ENCODE peak calls at places on chromosomes 4 and X, in eight cellular contexts. G, N, A, O, D, F, H and Q are unnamed samples.
A peak's percentile ranks its signal among the peaks of the same experiment; 100 is the strongest.

GRCh38 chrX:107429090-107429489 is 20.4 kb upstream of the FRMPD3 start:
- DNase-seq in N (no peak), G (peak; percentile 15), H (no peak), A (no peak), O (no peak), D (no peak), F (peak; percentile 13), Q (no peak)

GRCh38 chr4:90537491-90537890 is 410.3 kb downstream of the CCSER1 start:
- DNase-seq in H (no peak), G (no peak), F (no peak), D (no peak), N (no peak), O (no peak), A (no peak), Q (no peak)

GRCh38 chrX:47809065-47809788 is 27.5 kb upstream of the ZNF81 start:
- DNase-seq in O (no peak), H (no peak), F (no peak), A (no peak), D (no peak), G (no peak), N (no peak), Q (no peak)

GRCh38 chrX:119887721-119888425 is 7.8 kb upstream of the AKAP14 start:
- DNase-seq in H (peak; percentile 68), D (peak; percentile 70), F (peak; percentile 83), G (peak; percentile 49), N (peak; percentile 44), O (peak; percentile 20), A (peak; percentile 76), Q (peak; percentile 62)

GRCh38 chrX:69262036-69262905 is 97.0 kb upstream of the PJA1 start:
- DNase-seq in H (no peak), G (peak; percentile 67), A (peak; percentile 34), O (no peak), N (no peak), F (no peak), D (no peak), Q (no peak)

GRCh38 chr4:35526456-35526855 is 717.9 kb downstream of the ARAP2 start:
- DNase-seq in N (no peak), D (no peak), O (no peak), H (no peak), F (no peak), G (no peak), A (no peak), Q (no peak)

GRCh38 chr4:10582059-10582686 is 102.4 kb downstream of the CLNK start:
- DNase-seq in N (peak; percentile 54), H (peak; percentile 39), O (peak; percentile 31), G (peak; percentile 77), A (no peak), D (no peak), F (peak; percentile 60), Q (no peak)

GRCh38 chr4:26269038-26269437 is 51.8 kb upstream of the RBPJ start:
- DNase-seq in H (no peak), G (no peak), F (no peak), N (no peak), D (no peak), A (no peak), O (no peak), Q (no peak)

GRCh38 chr4:173522160-173522873 is 7.7 kb downstream of the HAND2 start:
- DNase-seq in H (no peak), F (peak; percentile 89), A (peak; percentile 80), G (peak; percentile 90), D (peak; percentile 97), N (no peak), O (peak; percentile 76), Q (peak; percentile 91)

GRCh38 chr4:7396186-7396585 is 38.5 kb downstream of the PSAPL1 start:
- DNase-seq in G (no peak), H (no peak), F (no peak), D (no peak), O (no peak), A (peak; percentile 36), N (no peak), Q (no peak)

GRCh38 chrX:137194164-137194563 is 160.4 kb upstream of the GPR101 start:
- DNase-seq in F (peak; percentile 56), N (peak; percentile 16), A (no peak), H (no peak), D (no peak), G (peak; percentile 27), O (no peak), Q (no peak)

GRCh38 chrX:115233497-115234219 is at the start of gene LRCH2:
- DNase-seq in O (peak; percentile 12), H (no peak), A (peak; percentile 55), G (no peak), D (peak; percentile 66), N (no peak), F (peak; percentile 86), Q (peak; percentile 20)

GRCh38 chrX:47170861-47171692 is 22.6 kb upstream of the UBA1 start:
- DNase-seq in F (no peak), H (no peak), A (peak; percentile 52), D (no peak), O (no peak), G (no peak), N (no peak), Q (no peak)

GRCh38 chrX:110087485-110088356 is 84.8 kb downstream of the TMEM164 start:
- DNase-seq in H (no peak), O (no peak), D (no peak), A (no peak), F (no peak), N (peak; percentile 43), G (peak; percentile 94), Q (no peak)

GRCh38 chrX:110082156-110082555 is 79.2 kb downstream of the TMEM164 start:
- DNase-seq in A (no peak), F (no peak), H (no peak), N (no peak), G (peak; percentile 91), O (no peak), D (no peak), Q (no peak)

GRCh38 chrX:110086162-110086915 is 83.4 kb downstream of the TMEM164 start:
- DNase-seq in H (no peak), N (no peak), O (no peak), G (peak; percentile 41), A (no peak), F (no peak), D (no peak), Q (no peak)

GRCh38 chrX:110089656-110090404 is 86.9 kb downstream of the TMEM164 start:
- DNase-seq in H (no peak), D (no peak), G (no peak), N (no peak), A (no peak), F (no peak), O (no peak), Q (no peak)

GRCh38 chrX:110086916-110087484 is 84.1 kb downstream of the TMEM164 start:
- DNase-seq in D (no peak), H (no peak), F (peak; percentile 7), O (no peak), N (peak; percentile 59), A (no peak), G (peak; percentile 89), Q (no peak)
- H3K4me3 ChIP-seq in D (no peak overlapping the region), H (no peak overlapping the region), F (no peak overlapping the region), O (no peak overlapping the region), N (no peak overlapping the region), A (no peak overlapping the region), G (no peak overlapping the region), Q (no peak overlapping the region)

GRCh38 chrX:26445288-26445687 is 229.3 kb downstream of the MAGEB5 start:
- DNase-seq in D (no peak), F (no peak), G (no peak), N (no peak), H (no peak), A (no peak), O (no peak), Q (no peak)

GRCh38 chrX:26442340-26442739 is 226.4 kb downstream of the MAGEB5 start:
- DNase-seq in D (no peak), A (no peak), N (peak; percentile 2), G (peak; percentile 40), O (no peak), F (peak; percentile 30), H (no peak), Q (no peak)
- TF ChIP-seq CTCF in D (no peak), A (peak; percentile 34), N (no peak), G (peak; percentile 17), O (no peak), F (peak; percentile 64), H (no peak), Q (peak; percentile 43)

DNA sequence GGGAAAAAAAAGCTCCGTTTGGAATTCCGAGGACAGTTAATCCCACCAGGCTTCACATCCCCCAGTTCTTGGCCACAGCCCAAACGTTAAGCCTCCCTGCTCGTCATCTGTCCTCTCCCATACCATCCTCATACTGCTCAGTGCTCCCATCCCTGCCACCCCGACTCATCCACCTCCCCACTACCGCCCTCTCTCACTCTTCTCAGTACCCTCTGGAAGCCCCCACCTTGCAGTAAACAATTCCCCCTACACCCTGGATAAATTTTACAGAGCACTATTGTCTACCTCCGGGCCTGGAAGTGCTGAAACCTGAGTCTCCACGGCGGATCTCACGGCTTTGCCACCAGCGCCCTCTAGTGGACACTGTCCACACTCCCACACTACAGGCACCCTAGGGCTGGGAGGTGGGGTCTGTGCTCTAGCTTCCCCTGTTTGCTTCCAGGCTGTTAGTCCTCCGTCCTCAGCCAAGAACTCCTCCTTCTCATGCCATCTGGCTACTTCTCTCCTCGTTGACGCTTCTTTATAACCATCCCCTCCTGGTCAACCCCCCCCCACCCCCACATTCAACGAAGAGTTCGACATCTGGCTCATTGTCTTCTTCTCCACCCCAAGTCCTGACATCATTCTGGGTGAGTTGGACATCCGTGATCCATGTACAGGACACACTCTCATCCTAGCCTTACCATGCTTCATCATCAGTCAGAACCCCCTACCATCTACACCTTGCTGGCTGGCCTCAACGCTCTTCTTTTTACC is 54.5 kb downstream of the RTL9 start:
- DNase-seq in H (peak; percentile 69), G (peak; percentile 61), N (no peak), F (peak; percentile 84), A (peak; percentile 87), O (peak; percentile 18), D (peak; percentile 77), Q (peak; percentile 56)
- H3K4me3 ChIP-seq in H (no peak overlapping the region), G (no peak overlapping the region), N (peak overlapping the region; percentile 20), F (no peak overlapping the region), A (no peak overlapping the region), O (no peak overlapping the region), D (no peak overlapping the region), Q (peak overlapping the region; percentile 30)

GRCh38 chr4:158710814-158711213 is 12.4 kb downstream of the PPID start:
- DNase-seq in A (no peak), N (no peak), F (no peak), O (no peak), G (peak; percentile 18), H (no peak), D (no peak), Q (no peak)
- TF ChIP-seq CTCF in A (no peak), N (no peak), F (peak; percentile 16), O (no peak), G (no peak), H (no peak), D (no peak), Q (peak; percentile 29)